ENCODE peak calls at places on chromosomes 16 and 17, in ten cellular contexts. D, P, K, S, B, J, X, F, U and W are unnamed samples.

GRCh38 chr17:77723071-77723908 is 235.2 kb upstream of the TNRC6C start:
- DNase-seq in D (no peak), P (no peak), K (no peak), S (no peak), B (no peak), J (no peak), X (no peak), F (no peak), U (no peak), W (peak)

GRCh38 chr17:34382586-34383224 is 19.7 kb upstream of the CCL1 start:
- DNase-seq in D (no peak), P (no peak), K (no peak), S (no peak), B (no peak), J (peak), X (no peak), F (no peak), U (peak), W (no peak)

GRCh38 chr17:40312893-40313659 is 4.1 kb downstream of the RARA start:
- DNase-seq in D (no peak), P (no peak), K (peak), S (no peak), B (no peak), J (no peak), X (no peak), F (no peak), U (no peak), W (no peak)

GRCh38 chr17:50903604-50904521 is 37.7 kb upstream of the TOB1 start:
- DNase-seq in D (no peak), P (no peak), K (no peak), S (no peak), B (no peak), J (peak), X (peak), F (no peak), U (no peak), W (no peak)

GRCh38 chr17:44444735-44445105 is 55.3 kb upstream of the ITGA2B start:
- DNase-seq in D (no peak), P (no peak), K (no peak), S (no peak), B (no peak), J (no peak), X (no peak), F (no peak), U (no peak), W (no peak)

GRCh38 chr17:39651908-39652634 is 13.1 kb upstream of the TCAP start:
- DNase-seq in D (no peak), P (no peak), K (no peak), S (no peak), B (no peak), J (no peak), X (no peak), F (no peak), U (no peak), W (no peak)

GRCh38 chr16:57263585-57264351 is 18.7 kb downstream of the ARL2BP start:
- DNase-seq in D (peak), P (no peak), K (peak), S (no peak), B (no peak), J (no peak), X (no peak), F (no peak), U (no peak), W (peak)

GRCh38 chr17:10166181-10166935 is 32.0 kb downstream of the GAS7 start:
- DNase-seq in D (no peak), P (no peak), K (no peak), S (no peak), B (no peak), J (no peak), X (no peak), F (no peak), U (no peak), W (no peak)

GRCh38 chr16:1788708-1789100 is 4.8 kb downstream of the IGFALS start:
- DNase-seq in D (peak), P (no peak), K (peak), S (no peak), B (no peak), J (no peak), X (no peak), F (no peak), U (no peak), W (peak)

GRCh38 chr17:58303981-58304734 is 23.4 kb upstream of the MPO start:
- DNase-seq in D (peak), P (peak), K (peak), S (peak), B (no peak), J (peak), X (peak), F (no peak), U (peak), W (no peak)

GRCh38 chr17:68461589-68461988 is 4.3 kb upstream of the WIPI1 start:
- DNase-seq in D (no peak), P (no peak), K (no peak), S (no peak), B (no peak), J (peak), X (no peak), F (no peak), U (peak), W (no peak)

GRCh38 chr17:64448665-64449512 is at the start of gene MILR1:
- DNase-seq in D (no peak), P (peak), K (peak), S (no peak), B (peak), J (no peak), X (no peak), F (no peak), U (no peak), W (no peak)

GRCh38 chr17:33888455-33888854 is 366.6 kb upstream of the CCL2 start:
- DNase-seq in D (no peak), P (no peak), K (no peak), S (no peak), B (no peak), J (no peak), X (no peak), F (no peak), U (no peak), W (no peak)

GRCh38 chr16:2231016-2231931 is 5.0 kb upstream of the DNASE1L2 start:
- DNase-seq in D (no peak), P (no peak), K (no peak), S (no peak), B (no peak), J (no peak), X (no peak), F (no peak), U (no peak), W (no peak)

GRCh38 chr17:29150191-29150590 is 30.0 kb downstream of the MYO18A start:
- DNase-seq in D (no peak), P (no peak), K (no peak), S (no peak), B (no peak), J (no peak), X (no peak), F (no peak), U (no peak), W (no peak)

GRCh38 chr16:10069374-10069773 is 112.9 kb downstream of the GRIN2A start:
- DNase-seq in D (no peak), P (no peak), K (no peak), S (no peak), B (no peak), J (no peak), X (no peak), F (no peak), U (no peak), W (no peak)

GRCh38 chr17:62614142-62614541 is 13.3 kb upstream of the MRC2 start:
- DNase-seq in D (no peak), P (peak), K (no peak), S (no peak), B (peak), J (no peak), X (no peak), F (no peak), U (no peak), W (no peak)

GRCh38 chr16:4578961-4579530 is 22.9 kb downstream of the C16orf96 start:
- DNase-seq in D (no peak), P (no peak), K (no peak), S (no peak), B (no peak), J (no peak), X (no peak), F (no peak), U (no peak), W (no peak)

GRCh38 chr17:1011760-1012735 is 15.1 kb downstream of the TIMM22 start:
- DNase-seq in D (peak), P (no peak), K (no peak), S (no peak), B (no peak), J (no peak), X (no peak), F (no peak), U (no peak), W (no peak)

GRCh38 chr17:32142857-32143524 is 689 bp downstream of the RHOT1 start:
- DNase-seq in D (peak), P (peak), K (peak), S (no peak), B (no peak), J (peak), X (no peak), F (no peak), U (no peak), W (no peak)

GRCh38 chr16:52925143-52925542 is 127.6 kb downstream of the CHD9NB start:
- DNase-seq in D (no peak), P (no peak), K (no peak), S (no peak), B (no peak), J (no peak), X (no peak), F (no peak), U (no peak), W (no peak)

GRCh38 chr16:55447231-55447630 is 31.8 kb upstream of the MMP2 start:
- DNase-seq in D (no peak), P (no peak), K (no peak), S (no peak), B (no peak), J (no peak), X (no peak), F (no peak), U (no peak), W (no peak)

GRCh38 chr17:79174905-79175856 is 100.6 kb downstream of the ENGASE start:
- DNase-seq in D (no peak), P (no peak), K (no peak), S (no peak), B (no peak), J (no peak), X (no peak), F (no peak), U (no peak), W (no peak)

GRCh38 chr17:34252138-34252889 is 2.8 kb upstream of the CCL2 start:
- DNase-seq in D (peak), P (peak), K (peak), S (no peak), B (no peak), J (no peak), X (no peak), F (no peak), U (no peak), W (peak)

GRCh38 chr17:38600906-38601305 is 4.8 kb downstream of the SRCIN1 start:
- DNase-seq in D (no peak), P (no peak), K (no peak), S (no peak), B (no peak), J (no peak), X (no peak), F (no peak), U (no peak), W (no peak)

GRCh38 chr16:52545544-52546262 is 1.2 kb downstream of the TOX3 start:
- DNase-seq in D (no peak), P (no peak), K (no peak), S (no peak), B (no peak), J (no peak), X (no peak), F (no peak), U (no peak), W (no peak)

GRCh38 chr16:54275956-54276355 is 10.6 kb downstream of the IRX3 start:
- DNase-seq in D (no peak), P (no peak), K (peak), S (no peak), B (no peak), J (no peak), X (no peak), F (no peak), U (no peak), W (no peak)

GRCh38 chr17:78873519-78874340 is 29.3 kb downstream of the CEP295NL start:
- DNase-seq in D (no peak), P (peak), K (no peak), S (no peak), B (peak), J (no peak), X (no peak), F (no peak), U (no peak), W (peak)

GRCh38 chr16:55406651-55407050 is 72.3 kb upstream of the MMP2 start:
- DNase-seq in D (no peak), P (no peak), K (no peak), S (no peak), B (no peak), J (no peak), X (no peak), F (no peak), U (no peak), W (no peak)

GRCh38 chr17:35432176-35433074 is at the start of gene SLFN12:
- DNase-seq in D (peak), P (peak), K (peak), S (peak), B (peak), J (peak), X (no peak), F (no peak), U (peak), W (peak)

GRCh38 chr17:63382136-63382535 is 64.0 kb downstream of the CYB561 start:
- DNase-seq in D (no peak), P (no peak), K (no peak), S (no peak), B (no peak), J (no peak), X (no peak), F (no peak), U (no peak), W (no peak)

GRCh38 chr17:78362232-78362631 is 2.4 kb upstream of the SOCS3 start:
- DNase-seq in D (no peak), P (no peak), K (no peak), S (no peak), B (no peak), J (no peak), X (no peak), F (no peak), U (no peak), W (no peak)

GRCh38 chr17:2710804-2711607 is 558 bp downstream of the CLUH start:
- DNase-seq in D (peak), P (no peak), K (peak), S (no peak), B (no peak), J (peak), X (no peak), F (no peak), U (no peak), W (peak)

GRCh38 chr16:57753448-57754353 is 18.1 kb downstream of the KATNB1 start:
- DNase-seq in D (peak), P (no peak), K (no peak), S (no peak), B (no peak), J (no peak), X (no peak), F (no peak), U (no peak), W (no peak)

GRCh38 chr17:15171433-15172047 is 93.6 kb downstream of the PMP22 start:
- DNase-seq in D (peak), P (peak), K (peak), S (no peak), B (peak), J (peak), X (no peak), F (no peak), U (peak), W (peak)

GRCh38 chr16:25925466-25925865 is 233.7 kb downstream of the HS3ST4 start:
- DNase-seq in D (no peak), P (no peak), K (no peak), S (no peak), B (no peak), J (no peak), X (no peak), F (no peak), U (no peak), W (no peak)

GRCh38 chr17:869567-870530 is 87.7 kb downstream of the MRM3 start:
- DNase-seq in D (no peak), P (peak), K (peak), S (no peak), B (no peak), J (no peak), X (no peak), F (no peak), U (no peak), W (no peak)

GRCh38 chr17:77155125-77155524 is 14.4 kb downstream of the SEC14L1 start:
- DNase-seq in D (no peak), P (no peak), K (no peak), S (no peak), B (no peak), J (no peak), X (no peak), F (no peak), U (no peak), W (no peak)